ENCODE peak calls at places on chromosomes 4 and X, in six cellular contexts. U is Peyer's patch, Q is psoas muscle, H is neural progenitor cell, L is upper lobe of right lung, X is lung. T is an unnamed sample.

GRCh38 chr4:150600821-150601445 is 19.0 kb downstream of the MAB21L2 start:
- DNase-seq in Q (no peak), U (no peak), H (no peak), X (no peak), L (no peak), T (no peak)

GRCh38 chr4:75715105-75715799 is 9.1 kb upstream of the USO1 start:
- DNase-seq in Q (no peak), X (peak), H (no peak), L (no peak), U (no peak), T (no peak)

GRCh38 chrX:45758738-45759397 is 558.2 kb upstream of the DIPK2B start:
- DNase-seq in H (no peak), Q (no peak), U (peak), X (no peak), L (no peak), T (no peak)

GRCh38 chr4:127686656-127687055 is 43.5 kb upstream of the SLC25A31 start:
- DNase-seq in H (no peak), U (no peak), L (no peak), X (no peak), Q (no peak), T (no peak)

GRCh38 chr4:53801373-53801772 is 210.1 kb upstream of the LNX1 start:
- DNase-seq in L (no peak), Q (no peak), H (no peak), X (no peak), U (no peak), T (no peak)

GRCh38 chr4:182074842-182075241 is 168.4 kb upstream of the TENM3 start:
- DNase-seq in L (no peak), U (no peak), Q (no peak), X (no peak), H (no peak), T (no peak)

GRCh38 chrX:154374361-154375155 is at the start of gene FLNA:
- DNase-seq in L (no peak), U (no peak), Q (peak), X (no peak), H (peak), T (peak)

GRCh38 chr4:68416591-68416990 is 30.7 kb upstream of the TMPRSS11E start:
- DNase-seq in U (no peak), L (no peak), H (no peak), X (no peak), Q (no peak), T (no peak)

GRCh38 chrX:103101280-103102042 is 8.5 kb upstream of the NXF3 start:
- DNase-seq in H (peak), U (no peak), L (no peak), Q (no peak), X (no peak), T (peak)

GRCh38 chr4:152696764-152697250 is 17.0 kb upstream of the TMEM154 start:
- DNase-seq in L (no peak), U (peak), X (no peak), H (no peak), Q (no peak), T (no peak)

GRCh38 chr4:23934915-23935314 is 45.1 kb upstream of the PPARGC1A start:
- DNase-seq in L (peak), H (no peak), Q (peak), X (peak), U (no peak), T (peak)

GRCh38 chr4:165331823-165332222 is 4.4 kb downstream of the MSMO1 start:
- DNase-seq in X (no peak), U (no peak), L (no peak), H (peak), Q (no peak), T (no peak)

GRCh38 chr4:148344382-148344781 is 97.8 kb downstream of the NR3C2 start:
- DNase-seq in Q (no peak), L (no peak), X (no peak), U (no peak), H (no peak), T (no peak)

GRCh38 chr4:60683357-60683756 is 516.8 kb upstream of the ADGRL3 start:
- DNase-seq in U (no peak), Q (no peak), H (no peak), X (no peak), L (no peak), T (peak)

GRCh38 chr4:101081695-101082369 is 265.5 kb downstream of the PPP3CA start:
- DNase-seq in X (no peak), Q (no peak), U (no peak), H (no peak), L (no peak), T (no peak)

GRCh38 chrX:2711441-2711840 is 20.3 kb downstream of the CD99 start:
- DNase-seq in Q (no peak), U (no peak), L (no peak), H (no peak), X (no peak), T (no peak)

GRCh38 chrX:108270739-108271396 is 167.4 kb downstream of the COL4A6 start:
- DNase-seq in H (no peak), Q (no peak), L (no peak), U (no peak), X (no peak), T (no peak)

GRCh38 chrX:24513416-24513815 is 48.3 kb downstream of the PDK3 start:
- DNase-seq in U (no peak), H (no peak), Q (no peak), L (no peak), X (no peak), T (no peak)

GRCh38 chr4:16226816-16227461 is 668 bp upstream of the TAPT1 start:
- DNase-seq in L (peak), U (peak), H (peak), Q (peak), X (peak), T (peak)

GRCh38 chr4:23932935-23933334 is 43.1 kb upstream of the PPARGC1A start:
- DNase-seq in U (no peak), H (peak), X (no peak), L (no peak), Q (no peak), T (peak)

GRCh38 chrX:18582910-18583493 is 88.9 kb downstream of the RS1 start:
- DNase-seq in Q (no peak), U (no peak), H (no peak), L (no peak), X (no peak), T (peak)

GRCh38 chrX:48468247-48468671 is 1.8 kb downstream of the SLC38A5 start:
- DNase-seq in X (no peak), L (no peak), U (peak), Q (no peak), H (peak), T (no peak)

GRCh38 chr4:112153222-112153791 is 8.1 kb downstream of the FAM241A start:
- DNase-seq in U (no peak), Q (no peak), L (no peak), X (no peak), H (no peak), T (no peak)

GRCh38 chrX:2409796-2410195 is 91.0 kb downstream of the DHRSX start:
- DNase-seq in L (no peak), H (no peak), X (no peak), Q (no peak), U (no peak), T (no peak)

DNA sequence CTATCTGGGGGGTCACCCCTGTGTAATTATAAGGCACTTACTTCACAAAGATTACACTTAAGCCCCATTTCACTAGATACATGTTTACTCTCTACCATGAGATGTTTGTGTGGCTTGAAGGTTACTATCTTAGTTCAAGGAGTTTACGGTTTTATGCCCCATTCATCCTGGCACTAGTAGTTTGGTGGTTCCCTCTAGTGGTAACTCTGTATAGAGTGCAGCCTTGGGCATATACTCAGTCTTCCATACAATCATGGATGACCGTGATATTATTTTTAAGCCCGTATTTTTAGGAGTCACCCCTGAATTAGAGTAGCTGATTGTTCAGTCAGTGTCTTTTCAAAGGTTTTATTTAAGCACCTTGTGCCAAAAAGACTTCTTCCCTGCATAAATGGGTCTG is 109.9 kb upstream of the FAM47C start:
- DNase-seq in X (no peak), L (no peak), H (peak), Q (no peak), U (no peak), T (no peak)
- TF ChIP-seq CTCF in X (no peak), L (peak), H (peak), Q (no peak), U (no peak), T (peak)

GRCh38 chrX:76428243-76429130 is 977 bp downstream of the MAGEE1 start:
- DNase-seq in L (peak), H (peak), U (peak), Q (peak), X (no peak), T (no peak)

GRCh38 chrX:76433219-76433618 is 5.7 kb downstream of the MAGEE1 start:
- DNase-seq in L (no peak), Q (no peak), U (no peak), X (no peak), H (peak), T (peak)

DNA sequence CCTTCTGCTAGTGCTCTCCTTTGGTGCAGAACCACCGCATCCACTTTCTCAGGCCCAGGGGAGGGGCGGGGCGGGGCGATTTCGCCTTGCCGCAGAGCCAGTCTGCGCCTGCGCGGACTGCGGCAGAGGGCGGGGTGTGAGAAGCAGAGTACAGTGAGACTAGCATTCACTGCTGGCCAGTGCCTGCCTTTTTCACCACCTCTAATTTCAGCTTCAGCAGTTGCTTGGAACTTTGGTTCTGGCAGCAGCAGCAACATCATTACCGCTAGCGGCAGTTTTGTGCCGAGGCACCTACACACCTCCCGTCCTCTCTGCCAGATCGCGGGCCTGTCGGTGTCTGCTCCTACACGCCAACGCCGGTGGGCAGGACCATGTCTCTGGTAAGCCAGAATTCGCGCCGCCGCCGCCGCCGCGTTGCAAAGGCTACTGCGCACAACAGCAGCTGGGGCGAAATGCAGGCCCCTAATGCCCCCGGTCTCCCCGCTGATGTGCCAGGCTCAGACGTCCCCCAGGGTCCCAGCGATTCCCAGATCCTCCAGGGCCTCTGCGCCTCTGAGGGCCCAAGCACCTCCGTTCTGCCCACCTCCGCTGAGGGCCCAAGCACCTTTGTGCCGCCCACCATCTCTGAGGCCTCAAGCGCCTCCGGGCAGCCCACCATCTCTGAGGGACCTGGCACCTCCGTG is at the start of gene MAGEE1:
- DNase-seq in Q (peak), X (peak), U (peak), L (peak), H (peak), T (peak)
- H3K27ac ChIP-seq in Q (no peak), X (no peak), U (no peak), L (peak), H (no peak), T (no peak)

GRCh38 chr4:173001571-173001970 is 167.0 kb upstream of the GALNT7 start:
- DNase-seq in U (no peak), Q (no peak), X (no peak), L (no peak), H (no peak), T (no peak)
- TF ChIP-seq CTCF in U (no peak), Q (no peak), X (no peak), L (no peak), H (no peak), T (no peak)

GRCh38 chr4:8770518-8771257 is 101.0 kb downstream of the HMX1 start:
- DNase-seq in Q (peak), X (no peak), H (peak), U (no peak), L (peak), T (no peak)
- H3K27ac ChIP-seq in Q (no peak), X (no peak), H (no peak), U (no peak), L (no peak), T (no peak)

GRCh38 chr4:154858166-154858565 is 77.1 kb downstream of the RBM46 start:
- DNase-seq in Q (no peak), H (no peak), X (no peak), L (no peak), U (no peak), T (no peak)

DNA sequence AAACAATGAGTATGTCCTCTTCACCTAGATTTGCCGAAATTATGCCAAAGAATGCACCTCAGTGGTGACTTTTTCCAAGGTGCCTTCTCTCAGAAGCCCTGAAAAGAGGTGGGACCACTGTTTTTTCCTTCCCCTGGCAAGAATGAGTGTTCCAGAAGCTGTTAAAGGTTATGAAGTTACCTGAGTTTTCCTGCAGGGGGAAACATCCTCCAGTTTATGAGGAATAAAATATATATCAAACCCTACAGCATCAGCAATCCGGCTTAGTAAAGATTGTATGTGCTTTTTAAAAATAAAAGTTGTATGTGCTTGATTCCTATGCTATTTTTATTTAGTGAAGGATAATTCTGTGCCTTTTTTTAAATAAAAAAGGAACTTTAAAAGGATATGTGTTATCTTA is 73.3 kb downstream of the RBM46 start:
- DNase-seq in H (peak), U (no peak), Q (no peak), X (no peak), L (no peak), T (peak)
- TF ChIP-seq CTCF in H (peak), U (no peak), Q (no peak), X (no peak), L (peak), T (peak)

GRCh38 chr4:2799444-2799911 is 6.6 kb downstream of the SH3BP2 start:
- DNase-seq in U (no peak), X (no peak), H (peak), L (peak), Q (peak), T (no peak)
- H3K27ac ChIP-seq in U (peak), X (peak), H (no peak), L (peak), Q (no peak), T (no peak)